ENCODE peak calls at places on chromosomes 3 and 15, in nine cellular contexts. R is OCI-M1; A is NCI-H2081; B is A549; D is activated CD4-positive, alpha-beta T cell treated with anti-CD3 and anti-CD28 coated beads, Interleukin-2, amount 10 ng/mL, durations not matched to agents 7 days and 5 days; O is amniotic epithelial cell; X is cerebellar cortex; J is 8988T; H is activated naive CD4-positive, alpha-beta T cell treated with anti-CD3 and anti-CD28 coated beads, Interleukin-2, amount 50 U/mL, for 72 hours. L is an unnamed sample.

GRCh38 chr15:73231661-73232443 is 136.9 kb downstream of the HCN4 start:
- DNase-seq in R (no peak), A (no peak), B (no peak), D (no peak), O (no peak), X (no peak), J (no peak), H (no peak), L (no peak)

GRCh38 chr15:60423540-60423939 is 25.8 kb upstream of the ANXA2 start:
- DNase-seq in R (peak; percentile 29), A (no peak), B (peak; percentile 80), D (peak; percentile 27), O (peak; percentile 92), X (peak; percentile 9), J (no peak), H (no peak), L (peak; percentile 50)

GRCh38 chr3:11548721-11549131 is 95.0 kb downstream of the VGLL4 start:
- DNase-seq in R (no peak), A (peak; percentile 92), B (no peak), D (no peak), O (peak; percentile 84), X (peak; percentile 70), J (no peak), H (peak; percentile 13), L (peak; percentile 36)

GRCh38 chr3:22724439-22724838 is 478.7 kb upstream of the UBE2E2 start:
- DNase-seq in R (no peak), A (no peak), B (no peak), D (no peak), O (no peak), X (no peak), J (no peak), H (no peak), L (no peak)

GRCh38 chr15:93246266-93247242 is 157.5 kb upstream of the RGMA start:
- DNase-seq in R (no peak), A (peak; percentile 72), B (no peak), D (no peak), O (no peak), X (no peak), J (no peak), H (no peak), L (no peak)

GRCh38 chr3:155853214-155854146 is 747 bp downstream of the SLC33A1 start:
- DNase-seq in R (peak; percentile 43), A (peak; percentile 50), B (peak; percentile 12), D (peak; percentile 33), O (no peak), X (no peak), J (no peak), H (peak; percentile 72), L (peak; percentile 35)

GRCh38 chr15:43144512-43144911 is 11.1 kb downstream of the TMEM62 start:
- DNase-seq in R (peak; percentile 58), A (no peak), B (no peak), D (no peak), O (no peak), X (no peak), J (no peak), H (no peak), L (no peak)

GRCh38 chr15:39287322-39288195 is 293.3 kb upstream of the THBS1 start:
- DNase-seq in R (no peak), A (peak; percentile 79), B (no peak), D (no peak), O (no peak), X (peak; percentile 38), J (no peak), H (no peak), L (peak; percentile 2)

GRCh38 chr15:70437089-70437488 is 326.3 kb downstream of the UACA start:
- DNase-seq in R (no peak), A (no peak), B (no peak), D (no peak), O (no peak), X (no peak), J (no peak), H (peak; percentile 21), L (no peak)

GRCh38 chr3:153285194-153285641 is 123.2 kb downstream of the RAP2B start:
- DNase-seq in R (peak; percentile 45), A (no peak), B (peak; percentile 25), D (no peak), O (peak; percentile 17), X (no peak), J (no peak), H (no peak), L (no peak)

GRCh38 chr3:46297658-46298423 is 55.6 kb downstream of the CCR3 start:
- DNase-seq in R (peak; percentile 83), A (no peak), B (no peak), D (no peak), O (peak; percentile 62), X (peak; percentile 43), J (no peak), H (no peak), L (no peak)

GRCh38 chr15:70474682-70475438 is 288.5 kb downstream of the UACA start:
- DNase-seq in R (no peak), A (peak; percentile 85), B (peak; percentile 96), D (no peak), O (peak; percentile 99), X (peak; percentile 46), J (peak; percentile 56), H (no peak), L (no peak)

GRCh38 chr3:102057781-102058421 is 208.6 kb downstream of the NFKBIZ start:
- DNase-seq in R (no peak), A (no peak), B (no peak), D (peak; percentile 67), O (no peak), X (no peak), J (no peak), H (no peak), L (no peak)

GRCh38 chr3:155585384-155585783 is 159.5 kb downstream of the PLCH1 start:
- DNase-seq in R (no peak), A (no peak), B (no peak), D (no peak), O (no peak), X (no peak), J (no peak), H (no peak), L (no peak)

GRCh38 chr15:40063563-40064011 is 24.6 kb upstream of the SRP14 start:
- DNase-seq in R (no peak), A (peak; percentile 45), B (peak; percentile 43), D (no peak), O (no peak), X (no peak), J (no peak), H (no peak), L (no peak)